ENCODE peak calls at places on chromosomes 3 and 15, in nine cellular contexts. B, O, K, F, A, E, T, Q and P are unnamed samples.

GRCh38 chr3:40201770-40202169 is 107.7 kb upstream of the EIF1B start:
- DNase-seq in F (no peak), E (no peak), B (no peak), Q (no peak), O (no peak), K (no peak), A (no peak), T (no peak), P (no peak)

GRCh38 chr3:33363113-33363800 is 76.9 kb downstream of the UBP1 start:
- DNase-seq in E (no peak), F (no peak), Q (no peak), K (no peak), A (no peak), T (no peak), B (no peak), O (no peak), P (no peak)

GRCh38 chr15:33584797-33585196 is 274.0 kb downstream of the RYR3 start:
- DNase-seq in B (no peak), K (no peak), O (peak), F (no peak), A (no peak), T (no peak), E (no peak), Q (no peak), P (peak)

GRCh38 chr3:165206454-165207266 is 10.5 kb upstream of the SLITRK3 start:
- DNase-seq in K (no peak), F (peak), E (no peak), A (peak), Q (peak), B (peak), O (peak), T (no peak), P (peak)

GRCh38 chr3:192207661-192208060 is 519.7 kb downstream of the FGF12 start:
- DNase-seq in Q (no peak), T (no peak), B (no peak), F (no peak), O (no peak), K (no peak), E (no peak), A (no peak), P (no peak)

GRCh38 chr15:35445891-35446290 is 100.1 kb downstream of the DPH6 start:
- DNase-seq in B (no peak), K (no peak), Q (no peak), E (no peak), F (no peak), O (no peak), T (no peak), A (no peak), P (no peak)

GRCh38 chr3:16305121-16305541 is 40.1 kb downstream of the OXNAD1 start:
- DNase-seq in Q (no peak), K (no peak), A (no peak), B (no peak), O (no peak), F (no peak), T (peak), E (no peak), P (no peak)

GRCh38 chr15:71440479-71441071 is 325.3 kb downstream of the THSD4 start:
- DNase-seq in B (peak), F (no peak), Q (no peak), E (peak), T (no peak), O (peak), K (no peak), A (peak), P (peak)

GRCh38 chr3:4826237-4827100 is 152.8 kb upstream of the BHLHE40 start:
- DNase-seq in O (peak), F (peak), B (peak), E (no peak), K (no peak), A (peak), Q (no peak), T (no peak), P (peak)

GRCh38 chr15:25691544-25692430 is 171.3 kb downstream of the ATP10A start:
- DNase-seq in B (peak), T (no peak), A (peak), F (no peak), K (no peak), Q (no peak), O (peak), E (no peak), P (no peak)

GRCh38 chr15:37865687-37866086 is 68.8 kb upstream of the TMCO5A start:
- DNase-seq in B (no peak), K (no peak), E (no peak), A (no peak), F (no peak), T (no peak), Q (no peak), O (no peak), P (no peak)

GRCh38 chr3:13452490-13453335 is 27.4 kb upstream of the HDAC11 start:
- DNase-seq in F (no peak), T (peak), Q (peak), K (no peak), E (peak), O (peak), B (peak), A (peak), P (peak)

GRCh38 chr3:71150293-71150954 is 433.1 kb downstream of the FOXP1 start:
- DNase-seq in O (no peak), K (no peak), B (no peak), E (no peak), Q (no peak), F (no peak), T (no peak), A (no peak), P (no peak)

GRCh38 chr3:63364909-63365308 is 86.8 kb downstream of the SYNPR start:
- DNase-seq in T (no peak), Q (peak), A (peak), E (no peak), O (no peak), F (no peak), K (no peak), B (peak), P (no peak)

GRCh38 chr15:69313437-69314000 is 14.8 kb downstream of the PAQR5 start:
- DNase-seq in Q (no peak), B (no peak), F (no peak), O (no peak), K (no peak), E (no peak), T (no peak), A (peak), P (no peak)

GRCh38 chr3:29226709-29227108 is 54.2 kb upstream of the RBMS3 start:
- DNase-seq in K (no peak), F (no peak), A (no peak), E (peak), T (no peak), Q (no peak), O (peak), B (no peak), P (no peak)

GRCh38 chr3:172911142-172911541 is 160.6 kb downstream of the ECT2 start:
- DNase-seq in E (no peak), F (no peak), A (no peak), O (no peak), T (no peak), B (no peak), Q (no peak), K (no peak), P (no peak)

GRCh38 chr3:105094588-105094987 is 272.1 kb upstream of the ALCAM start:
- DNase-seq in F (no peak), O (no peak), A (no peak), B (no peak), T (no peak), K (no peak), E (no peak), Q (no peak), P (no peak)

GRCh38 chr3:108031893-108032292 is 58.9 kb downstream of the CD47 start:
- DNase-seq in A (peak), E (no peak), O (no peak), Q (no peak), B (no peak), F (no peak), T (no peak), K (no peak), P (no peak)

GRCh38 chr15:33559207-33559890 is 248.6 kb downstream of the RYR3 start:
- DNase-seq in Q (no peak), B (no peak), F (no peak), A (no peak), O (no peak), T (no peak), E (no peak), K (no peak), P (no peak)

GRCh38 chr15:55694652-55695150 is 48.3 kb downstream of the PRTG start:
- DNase-seq in E (peak), B (no peak), T (no peak), K (peak), O (no peak), Q (no peak), F (no peak), A (no peak), P (peak)

GRCh38 chr3:170802164-170803151 is 67.5 kb downstream of the RPL22L1 start:
- DNase-seq in Q (no peak), O (peak), T (no peak), E (no peak), K (no peak), A (no peak), F (no peak), B (peak), P (peak)

GRCh38 chr3:185423178-185423577 is 60.2 kb downstream of the MAP3K13 start:
- DNase-seq in T (no peak), E (no peak), B (peak), F (no peak), A (peak), O (peak), Q (no peak), K (no peak), P (peak)

GRCh38 chr15:42994546-42994945 is 74.0 kb upstream of the TTBK2 start:
- DNase-seq in K (no peak), F (no peak), B (no peak), E (no peak), O (peak), T (no peak), A (no peak), Q (no peak), P (no peak)

GRCh38 chr3:90010341-90010740 is 902.9 kb downstream of the EPHA3 start:
- DNase-seq in F (no peak), A (no peak), K (no peak), Q (no peak), E (no peak), O (no peak), T (no peak), B (no peak), P (no peak)

GRCh38 chr3:106699093-106699492 is 678.1 kb upstream of the CCDC54 start:
- DNase-seq in B (no peak), T (no peak), K (no peak), O (no peak), E (no peak), F (no peak), A (no peak), Q (no peak), P (no peak)

GRCh38 chr15:82303956-82304640 is 41.5 kb downstream of the SAXO2 start:
- DNase-seq in O (no peak), F (no peak), B (no peak), E (no peak), A (no peak), Q (no peak), K (no peak), T (no peak), P (no peak)

GRCh38 chr15:66433726-66434125 is 47.0 kb downstream of the MAP2K1 start:
- DNase-seq in K (no peak), A (no peak), E (no peak), B (no peak), Q (no peak), O (peak), T (no peak), F (no peak), P (no peak)